ENCODE peak calls at places on chromosomes 6 and 20, in four cellular contexts. G, M, Z and X are unnamed samples.

GRCh38 chr6:48834706-48835105 is 628.3 kb downstream of the MMUT start:
- DNase-seq in Z (no peak), G (no peak), M (no peak), X (no peak)

GRCh38 chr6:143478479-143479062 is 28.0 kb downstream of the PEX3 start:
- DNase-seq in M (no peak), Z (no peak), G (no peak), X (no peak)

GRCh38 chr6:4640139-4640538 is 136.1 kb upstream of the CDYL start:
- DNase-seq in Z (no peak), M (peak), G (no peak), X (no peak)

GRCh38 chr6:8180327-8181161 is 78.2 kb upstream of the EEF1E1 start:
- DNase-seq in M (no peak), G (peak), Z (peak), X (no peak)

GRCh38 chr20:19699132-19699971 is 58.7 kb upstream of the RIN2 start:
- DNase-seq in G (no peak), M (no peak), Z (no peak), X (no peak)

GRCh38 chr6:159109391-159109790 is 59.8 kb upstream of the FNDC1 start:
- DNase-seq in G (no peak), M (no peak), Z (no peak), X (no peak)

GRCh38 chr6:11854418-11855165 is 76.0 kb upstream of the ADTRP start:
- DNase-seq in Z (peak), M (no peak), G (peak), X (no peak)

GRCh38 chr20:60131375-60131774 is 173.2 kb downstream of the CDH26 start:
- DNase-seq in M (no peak), Z (peak), G (no peak), X (peak)

GRCh38 chr20:38247166-38247509 is 13.4 kb downstream of the KIAA1755 start:
- DNase-seq in M (no peak), G (no peak), Z (no peak), X (no peak)

GRCh38 chr6:89999154-89999553 is 104.9 kb downstream of the GJA10 start:
- DNase-seq in Z (no peak), G (no peak), M (peak), X (no peak)

GRCh38 chr6:113825776-113826175 is 31.4 kb upstream of the MARCKS start:
- DNase-seq in Z (no peak), M (no peak), G (no peak), X (no peak)

GRCh38 chr6:89059227-89059626 is 21.3 kb upstream of the PNRC1 start:
- DNase-seq in G (no peak), M (no peak), Z (no peak), X (no peak)

GRCh38 chr20:50312682-50313187 is 122.1 kb downstream of the CEBPB start:
- DNase-seq in Z (no peak), G (peak), M (peak), X (no peak)

GRCh38 chr6:32885698-32886286 is 31.8 kb downstream of the PSMB9 start:
- DNase-seq in M (no peak), G (peak), Z (peak), X (no peak)

GRCh38 chr20:62984666-62985065 is 22.1 kb downstream of the BHLHE23 start:
- DNase-seq in Z (no peak), G (no peak), M (no peak), X (no peak)

DNA sequence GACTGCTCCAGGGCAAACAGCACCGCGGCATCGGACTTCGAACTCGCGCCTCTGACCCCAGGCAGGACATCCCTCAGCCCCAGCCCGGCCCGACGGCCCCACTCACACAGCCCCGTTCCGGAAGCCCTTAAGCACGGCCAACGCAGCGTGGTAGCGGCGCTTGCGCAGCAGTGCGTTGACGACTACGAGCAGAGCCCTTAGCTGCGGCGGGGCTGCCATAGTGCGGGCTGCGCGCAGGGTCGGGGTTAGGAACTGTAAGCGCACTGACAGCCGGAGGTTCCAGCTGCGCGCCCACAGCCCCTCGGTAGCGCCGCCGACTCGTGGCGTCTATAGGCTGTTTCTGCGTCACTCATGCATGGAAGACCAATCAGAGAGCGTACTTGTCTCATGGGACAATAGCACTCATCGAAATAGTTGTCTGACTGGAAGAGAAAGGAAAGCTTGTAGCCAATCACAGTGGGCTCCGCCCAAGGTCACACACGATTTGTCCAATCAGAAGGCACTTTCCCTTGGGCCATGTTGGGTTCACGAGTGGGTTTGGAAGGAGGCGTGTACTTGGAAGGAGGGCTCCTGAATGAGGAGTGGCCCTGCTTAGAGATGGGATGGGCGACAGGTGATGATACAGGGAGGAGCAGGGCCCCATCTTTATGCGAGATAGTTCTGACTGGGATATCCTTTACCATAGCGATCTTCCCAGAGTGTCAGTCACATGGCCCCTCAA is at the start of gene PXMP4:
- DNase-seq in G (peak), Z (peak), M (peak), X (peak)
- TF ChIP-seq CTCF in G (no peak), Z (no peak), M (peak), X (no peak)

GRCh38 chr20:40472905-40473304 is 216.1 kb downstream of the MAFB start:
- DNase-seq in M (no peak), G (no peak), Z (no peak), X (no peak)

GRCh38 chr20:40467703-40468411 is 221.2 kb downstream of the MAFB start:
- DNase-seq in G (no peak), M (peak), Z (no peak), X (no peak)

GRCh38 chr20:40468759-40469158 is 220.3 kb downstream of the MAFB start:
- DNase-seq in M (no peak), Z (no peak), G (no peak), X (no peak)

GRCh38 chr20:40470313-40471260 is 218.4 kb downstream of the MAFB start:
- DNase-seq in G (no peak), M (peak), Z (peak), X (no peak)

DNA sequence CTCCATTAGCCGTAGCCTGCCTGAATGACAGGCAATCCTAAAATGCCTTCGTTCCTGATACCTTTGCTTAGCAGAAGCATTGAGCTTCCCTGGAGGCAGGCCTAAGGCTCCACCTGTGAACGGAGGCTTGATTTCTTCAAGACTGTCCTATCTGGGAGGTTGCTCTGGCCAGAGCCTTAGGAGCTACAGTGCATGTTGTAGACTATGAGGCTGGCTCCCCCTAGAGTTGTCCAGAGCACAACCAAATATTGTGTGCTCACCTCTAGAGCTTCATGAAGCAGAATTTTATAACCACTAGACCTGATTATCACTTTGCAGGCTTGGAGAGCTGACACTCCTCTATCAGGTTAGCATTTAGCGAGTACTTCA is 217.8 kb downstream of the MAFB start:
- DNase-seq in Z (peak), M (peak), G (no peak), X (no peak)
- TF ChIP-seq CTCF in Z (peak), M (no peak), G (no peak), X (peak)

GRCh38 chr6:74940211-74940610 is 265.6 kb downstream of the COL12A1 start:
- DNase-seq in G (no peak), M (no peak), Z (no peak), X (no peak)

GRCh38 chr6:74936886-74937285 is 269.0 kb downstream of the COL12A1 start:
- DNase-seq in M (no peak), Z (no peak), G (peak), X (no peak)

GRCh38 chr6:74942130-74942529 is 263.7 kb downstream of the COL12A1 start:
- DNase-seq in M (no peak), G (no peak), Z (no peak), X (no peak)

DNA sequence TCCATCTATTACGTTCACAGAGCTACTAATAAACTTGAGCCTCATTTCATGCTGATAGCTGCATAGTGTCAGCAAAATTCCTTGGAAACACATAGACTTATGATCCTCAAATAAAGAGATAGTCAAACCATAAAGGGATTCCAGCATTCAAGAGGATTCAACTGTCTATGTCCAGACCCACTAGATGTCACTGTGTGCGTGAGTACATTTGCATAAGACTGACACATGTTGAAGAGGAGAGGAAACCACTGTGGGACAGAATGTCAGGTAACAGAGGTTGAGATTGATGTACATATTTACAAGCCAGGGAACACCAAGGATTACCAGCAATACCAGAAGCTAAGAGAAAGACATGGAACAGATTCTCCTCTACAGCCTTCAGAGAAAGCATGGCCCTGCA is 266.5 kb downstream of the COL12A1 start:
- DNase-seq in M (no peak), Z (peak), G (no peak), X (no peak)
- TF ChIP-seq CTCF in M (no peak), Z (no peak), G (no peak), X (peak)

GRCh38 chr20:25481235-25481917 is 73.9 kb downstream of the GINS1 start:
- DNase-seq in G (no peak), Z (no peak), M (no peak), X (no peak)
- TF ChIP-seq CTCF in G (no peak), Z (no peak), M (no peak), X (no peak)

GRCh38 chr6:118285791-118286190 is 262.3 kb upstream of the PLN start:
- DNase-seq in Z (no peak), M (no peak), G (no peak), X (no peak)

GRCh38 chr6:118284736-118285360 is 263.2 kb upstream of the PLN start:
- DNase-seq in G (no peak), M (no peak), Z (no peak), X (no peak)

GRCh38 chr6:118283759-118284158 is 264.3 kb upstream of the PLN start:
- DNase-seq in M (no peak), G (peak), Z (peak), X (no peak)

DNA sequence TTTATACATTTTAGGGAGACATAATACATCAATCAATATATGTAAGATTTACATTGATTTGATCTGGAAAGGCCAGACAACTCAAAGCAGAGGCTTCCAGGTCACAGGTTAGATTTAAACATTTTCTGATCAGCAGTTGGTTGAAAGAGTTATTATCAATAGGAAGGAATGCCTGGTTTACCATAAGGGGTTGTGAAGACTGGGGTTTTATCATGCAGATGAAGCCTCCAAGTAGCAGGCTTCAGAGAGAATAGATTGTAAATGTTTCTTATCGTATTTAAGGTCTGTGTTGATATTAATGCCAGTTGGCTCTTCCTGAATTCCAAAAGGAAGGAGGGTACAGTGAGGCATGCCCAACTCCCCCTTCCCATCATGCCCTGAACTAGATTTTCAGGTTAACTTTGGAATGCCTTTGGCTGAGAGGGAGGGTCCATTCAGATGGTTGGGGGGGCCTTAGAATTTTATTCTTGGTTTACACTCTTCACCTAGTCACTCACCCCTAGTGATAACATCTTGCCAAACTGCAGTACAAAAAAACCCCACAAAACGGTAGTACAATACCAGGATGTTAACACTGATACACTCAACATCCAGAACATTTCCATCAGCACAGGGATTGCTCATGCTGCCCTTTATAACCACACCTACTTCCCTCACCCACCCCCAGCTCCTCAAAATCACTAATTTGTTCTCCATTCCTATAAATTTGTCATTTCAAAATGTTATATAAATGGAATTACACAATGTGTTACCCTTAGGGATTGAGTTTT is 259.6 kb upstream of the PLN start:
- DNase-seq in M (no peak), Z (no peak), G (no peak), X (no peak)
- TF ChIP-seq CTCF in M (peak), Z (no peak), G (peak), X (no peak)